ENCODE peak calls at places on chromosomes 11 and 22, in four cellular contexts. C, E, M and T are unnamed samples.

GRCh38 chr11:78022397-78023396 is at the start of gene KCTD14:
- DNase-seq in C (no peak), E (peak; percentile 34), M (no peak), T (no peak)

GRCh38 chr11:74398244-74399159 is at the start of gene PGM2L1:
- DNase-seq in C (peak; percentile 93), E (peak; percentile 97), M (peak; percentile 88), T (peak; percentile 97)

GRCh38 chr22:17748555-17749353 is 25.5 kb downstream of the BID start:
- DNase-seq in C (no peak), E (no peak), M (no peak), T (no peak)

GRCh38 chr11:36702330-36703054 is 104.5 kb upstream of the RAG2 start:
- DNase-seq in C (peak; percentile 55), E (peak; percentile 72), M (peak; percentile 66), T (peak; percentile 69)

GRCh38 chr11:35033011-35033410 is 106.0 kb upstream of the CD44 start:
- DNase-seq in C (no peak), E (no peak), M (no peak), T (no peak)

GRCh38 chr11:70067036-70067435 is 11.1 kb upstream of the ANO1 start:
- DNase-seq in C (no peak), E (no peak), M (no peak), T (no peak)

GRCh38 chr11:911031-911889 is 650 bp upstream of the CHID1 start:
- DNase-seq in C (peak; percentile 19), E (peak; percentile 92), M (no peak), T (peak; percentile 28)

GRCh38 chr11:34161812-34162506 is 56.5 kb downstream of the NAT10 start:
- DNase-seq in C (no peak), E (peak; percentile 32), M (no peak), T (peak; percentile 65)

GRCh38 chr11:72221386-72221785 is 3.2 kb upstream of the INPPL1 start:
- DNase-seq in C (no peak), E (no peak), M (no peak), T (no peak)

GRCh38 chr22:22478450-22478849 is 30.1 kb downstream of the ZNF280B start:
- DNase-seq in C (no peak), E (no peak), M (no peak), T (no peak)

GRCh38 chr11:126337121-126337471 is 18.4 kb upstream of the ST3GAL4 start:
- DNase-seq in C (no peak), E (no peak), M (no peak), T (no peak)

GRCh38 chr11:121497176-121497995 is 44.6 kb upstream of the SORL1-AS1 start:
- DNase-seq in C (no peak), E (no peak), M (no peak), T (no peak)

GRCh38 chr11:81104051-81104450 is 1629.6 kb downstream of the FAM181B start:
- DNase-seq in C (no peak), E (no peak), M (no peak), T (no peak)

GRCh38 chr11:85628771-85629341 is 463 bp downstream of the TMEM126B start:
- DNase-seq in C (no peak), E (peak; percentile 56), M (no peak), T (no peak)
- TF ChIP-seq EZH2phosphoT487 in C (no peak), E (no peak), M (no peak), T (no peak)

GRCh38 chr22:48918585-48919186 is 909.0 kb downstream of the BRD1 start:
- DNase-seq in C (no peak), E (no peak), M (no peak), T (no peak)

GRCh38 chr22:48919851-48920589 is 907.7 kb downstream of the BRD1 start:
- DNase-seq in C (no peak), E (no peak), M (no peak), T (no peak)

GRCh38 chr22:48921411-48921903 is 906.2 kb downstream of the BRD1 start:
- DNase-seq in C (no peak), E (no peak), M (no peak), T (no peak)

GRCh38 chr22:48920776-48921241 is 906.9 kb downstream of the BRD1 start:
- DNase-seq in C (no peak), E (no peak), M (no peak), T (no peak)

DNA sequence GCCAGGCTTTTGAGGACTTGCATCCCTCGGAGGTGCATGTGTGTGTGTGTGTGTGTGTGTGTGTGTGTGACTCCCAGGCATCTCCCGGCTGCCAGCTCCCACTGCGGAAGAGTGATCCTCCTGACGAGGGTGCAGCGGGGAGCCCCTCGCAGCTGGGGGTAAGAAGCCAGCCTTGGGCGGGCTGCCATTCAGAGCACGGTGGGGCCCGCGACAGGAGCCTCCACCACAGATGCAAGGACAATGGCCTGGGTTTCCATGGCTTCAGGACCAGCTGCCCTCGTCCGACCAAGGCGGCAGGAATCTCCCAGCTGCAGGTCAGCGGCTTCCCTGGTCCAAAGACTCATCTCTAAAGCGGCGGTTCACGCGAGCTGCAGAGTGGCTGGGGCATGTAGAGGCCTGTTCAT is 908.5 kb downstream of the BRD1 start:
- DNase-seq in C (no peak), E (no peak), M (no peak), T (no peak)
- H3K9me3 ChIP-seq in C (no peaks in the 10 kb centered on the region), E (no peaks in the 10 kb centered on the region), M (no peaks in the 10 kb centered on the region), T (no peaks in the 10 kb centered on the region)

GRCh38 chr11:61924016-61924360 is 6.6 kb upstream of the RAB3IL1 start:
- DNase-seq in C (no peak), E (no peak), M (no peak), T (no peak)

GRCh38 chr11:61923166-61924015 is 6.0 kb upstream of the RAB3IL1 start:
- DNase-seq in C (peak; percentile 58), E (peak; percentile 72), M (no peak), T (no peak)

GRCh38 chr11:61919841-61920631 is 2.7 kb upstream of the RAB3IL1 start:
- DNase-seq in C (no peak), E (no peak), M (no peak), T (no peak)

GRCh38 chr11:61921446-61921845 is 4.1 kb upstream of the RAB3IL1 start:
- DNase-seq in C (no peak), E (no peak), M (no peak), T (no peak)

GRCh38 chr11:61922539-61922938 is 5.2 kb upstream of the RAB3IL1 start:
- DNase-seq in C (no peak), E (peak; percentile 85), M (no peak), T (no peak)
- TF ChIP-seq EZH2phosphoT487 in C (no peak), E (no peak), M (no peak), T (no peak)

GRCh38 chr22:49159711-49160110 is 668.0 kb downstream of the BRD1 start:
- DNase-seq in C (no peak), E (no peak), M (no peak), T (no peak)
- H3K9me3 ChIP-seq in C (no peaks in the 10 kb centered on the region), E (no peaks in the 10 kb centered on the region), M (no peaks in the 10 kb centered on the region), T (no peaks in the 10 kb centered on the region)

GRCh38 chr11:133619397-133619796 is 87.1 kb upstream of the OPCML start:
- DNase-seq in C (no peak), E (no peak), M (no peak), T (no peak)
- TF ChIP-seq EZH2phosphoT487 in C (no peak), E (no peak), M (no peak), T (no peak)

GRCh38 chr11:91776660-91777059 is 448.0 kb upstream of the FAT3 start:
- DNase-seq in C (no peak), E (no peak), M (no peak), T (no peak)
- H3K9me3 ChIP-seq in C (no peaks in the 10 kb centered on the region), E (no peaks in the 10 kb centered on the region), M (peaks cover 3% of the 10 kb centered on the region), T (peaks cover 12% of the 10 kb centered on the region)

DNA sequence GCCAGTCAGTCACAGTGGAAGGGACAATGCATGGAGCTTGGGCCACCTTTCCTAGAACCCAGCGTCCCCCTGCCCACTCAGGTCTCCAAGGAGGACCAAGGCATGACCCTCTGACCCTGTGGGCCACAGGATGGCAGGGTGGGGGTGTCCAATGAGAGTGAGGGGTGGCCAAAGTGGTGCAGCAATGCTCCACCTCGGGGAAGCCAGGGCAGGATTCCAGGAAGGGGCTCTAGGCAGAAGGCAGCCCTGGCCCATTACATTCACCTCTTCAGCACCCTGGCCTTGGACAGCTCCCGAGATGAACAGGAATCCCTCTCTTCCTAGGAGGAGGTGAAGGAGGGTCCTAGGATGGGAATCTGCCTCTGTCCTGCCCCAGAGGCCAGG is 597.5 kb downstream of the BRD1 start:
- DNase-seq in C (no peak), E (no peak), M (no peak), T (no peak)
- TF ChIP-seq EZH2phosphoT487 in C (no peak), E (no peak), M (no peak), T (no peak)

DNA sequence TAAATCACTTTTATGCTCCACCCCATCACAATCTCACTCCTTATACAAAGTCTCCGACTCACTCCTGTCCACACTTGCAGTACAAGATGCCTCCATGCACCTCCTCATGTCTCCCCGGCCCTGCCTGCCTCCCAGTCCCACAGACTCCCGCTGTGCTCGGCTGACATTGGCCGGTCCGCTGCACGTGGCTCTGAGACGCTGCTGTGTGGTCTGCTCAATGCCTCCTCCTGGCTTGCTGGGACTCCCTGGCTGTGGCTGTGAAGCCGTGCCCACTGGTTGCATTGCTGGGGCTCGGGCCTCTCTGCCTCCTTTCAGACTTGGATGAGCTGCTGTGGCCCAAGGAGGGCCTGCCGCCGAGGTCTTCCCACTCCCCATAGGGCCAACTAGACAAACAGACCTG is 224.0 kb upstream of the B3GAT1 start:
- DNase-seq in C (no peak), E (no peak), M (no peak), T (no peak)
- H3K9me3 ChIP-seq in C (no peaks in the 10 kb centered on the region), E (no peaks in the 10 kb centered on the region), M (no peaks in the 10 kb centered on the region), T (no peaks in the 10 kb centered on the region)